ENCODE peak calls at places on chromosomes 11 and 22, in four cellular contexts. T is AG04450, G is stomach, F is HCT116. W is an unnamed sample.

GRCh38 chr11:68840661-68841653 is 759 bp downstream of the CPT1A start:
- DNase-seq in T (no peak), G (peak; percentile 82), F (no peak), W (peak; percentile 61)

GRCh38 chr11:66002648-66003225 is 434 bp downstream of the BANF1 start:
- DNase-seq in T (no peak), G (peak; percentile 70), F (no peak), W (peak; percentile 86)

GRCh38 chr22:37518509-37519267 is 527 bp downstream of the CARD10 start:
- DNase-seq in T (no peak), G (no peak), F (no peak), W (no peak)

GRCh38 chr11:69437001-69437875 is 44.2 kb upstream of the LINC01488 start:
- DNase-seq in T (no peak), G (no peak), F (no peak), W (no peak)

GRCh38 chr22:20776624-20777405 is 2.9 kb downstream of the SERPIND1 start:
- DNase-seq in T (no peak), G (no peak), F (no peak), W (no peak)

GRCh38 chr11:72227316-72228228 is 3.0 kb downstream of the INPPL1 start:
- DNase-seq in T (no peak), G (peak; percentile 27), F (no peak), W (peak; percentile 15)

GRCh38 chr11:66242085-66242765 is 26.2 kb upstream of the RAB1B start:
- DNase-seq in T (no peak), G (no peak), F (no peak), W (no peak)

GRCh38 chr11:67615455-67616430 is 9.0 kb downstream of the NDUFV1 start:
- DNase-seq in T (no peak), G (peak; percentile 62), F (peak; percentile 41), W (peak; percentile 35)

GRCh38 chr11:12842933-12843636 is 166.0 kb upstream of the RASSF10 start:
- DNase-seq in T (no peak), G (no peak), F (no peak), W (no peak)

GRCh38 chr22:50600541-50600940 is at the start of gene MAPK8IP2:
- DNase-seq in T (no peak), G (no peak), F (no peak), W (no peak)

GRCh38 chr11:128424867-128425285 is 162.5 kb downstream of the ETS1 start:
- DNase-seq in T (no peak), G (peak; percentile 35), F (no peak), W (peak; percentile 19)

GRCh38 chr11:118528511-118528910 is 1.2 kb downstream of the TTC36 start:
- DNase-seq in T (no peak), G (no peak), F (no peak), W (no peak)

GRCh38 chr11:118526688-118527087 is 586 bp upstream of the TTC36 start:
- DNase-seq in T (no peak), G (no peak), F (no peak), W (no peak)

GRCh38 chr11:118529584-118530175 is 1.3 kb upstream of the TMEM25 start:
- DNase-seq in T (no peak), G (no peak), F (no peak), W (no peak)

GRCh38 chr11:118524757-118525465 is 2.4 kb upstream of the TTC36 start:
- DNase-seq in T (no peak), G (no peak), F (no peak), W (no peak)

DNA sequence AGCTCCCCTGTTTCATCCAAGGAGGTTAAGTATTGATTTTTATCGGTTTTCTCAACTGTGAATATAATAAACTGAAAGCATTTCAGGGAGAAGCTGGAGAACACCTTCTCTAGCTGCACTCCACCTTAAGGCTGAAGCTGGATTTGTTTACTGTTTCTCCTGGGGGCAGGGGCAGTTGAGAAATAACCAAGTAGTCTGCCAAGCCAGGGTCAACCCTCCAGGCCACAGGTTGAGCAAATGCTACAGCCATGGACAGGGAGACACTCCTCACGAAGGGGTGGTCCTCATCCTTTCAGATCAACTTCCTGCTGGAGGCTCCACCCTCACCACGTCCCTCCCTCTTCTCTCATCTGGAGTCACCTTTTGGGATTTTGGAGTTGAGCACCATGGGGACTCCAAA is at the start of gene TTC36:
- DNase-seq in T (no peak), G (no peak), F (no peak), W (no peak)
- TF ChIP-seq CTCF in T (no peak), G (no peak), F (no peak), W (no peak)

GRCh38 chr11:93686226-93686625 is 24.7 kb downstream of the CEP295 start:
- DNase-seq in T (no peak), G (no peak), F (no peak), W (no peak)

GRCh38 chr11:93685196-93685595 is 23.7 kb downstream of the CEP295 start:
- DNase-seq in T (no peak), G (no peak), F (no peak), W (no peak)

GRCh38 chr11:93689166-93689734 is 27.8 kb downstream of the CEP295 start:
- DNase-seq in T (no peak), G (no peak), F (no peak), W (no peak)

DNA sequence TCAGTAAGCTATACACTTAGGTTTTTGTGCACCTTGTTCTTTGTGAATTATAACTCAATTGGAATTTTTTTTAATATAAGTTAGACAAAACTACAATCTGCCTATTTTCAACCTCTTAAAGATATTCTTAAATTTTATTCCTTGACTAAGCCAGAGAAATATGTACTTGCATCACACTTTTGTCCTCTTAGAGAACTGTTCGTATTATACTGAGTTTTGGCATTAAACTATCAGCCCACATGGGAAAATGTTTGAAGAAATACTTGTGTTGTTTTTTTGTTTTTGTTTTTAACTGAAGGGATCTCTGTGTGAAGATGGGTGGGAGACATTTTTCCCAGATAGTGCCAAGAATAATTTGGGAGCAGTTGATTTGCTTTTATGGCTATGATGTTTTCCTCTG is 25.3 kb downstream of the CEP295 start:
- DNase-seq in T (no peak), G (no peak), F (no peak), W (no peak)
- H3K27ac ChIP-seq in T (no peak overlapping the region), G (no peak overlapping the region), F (no peak overlapping the region), W (peak overlapping the region; percentile 32)

DNA sequence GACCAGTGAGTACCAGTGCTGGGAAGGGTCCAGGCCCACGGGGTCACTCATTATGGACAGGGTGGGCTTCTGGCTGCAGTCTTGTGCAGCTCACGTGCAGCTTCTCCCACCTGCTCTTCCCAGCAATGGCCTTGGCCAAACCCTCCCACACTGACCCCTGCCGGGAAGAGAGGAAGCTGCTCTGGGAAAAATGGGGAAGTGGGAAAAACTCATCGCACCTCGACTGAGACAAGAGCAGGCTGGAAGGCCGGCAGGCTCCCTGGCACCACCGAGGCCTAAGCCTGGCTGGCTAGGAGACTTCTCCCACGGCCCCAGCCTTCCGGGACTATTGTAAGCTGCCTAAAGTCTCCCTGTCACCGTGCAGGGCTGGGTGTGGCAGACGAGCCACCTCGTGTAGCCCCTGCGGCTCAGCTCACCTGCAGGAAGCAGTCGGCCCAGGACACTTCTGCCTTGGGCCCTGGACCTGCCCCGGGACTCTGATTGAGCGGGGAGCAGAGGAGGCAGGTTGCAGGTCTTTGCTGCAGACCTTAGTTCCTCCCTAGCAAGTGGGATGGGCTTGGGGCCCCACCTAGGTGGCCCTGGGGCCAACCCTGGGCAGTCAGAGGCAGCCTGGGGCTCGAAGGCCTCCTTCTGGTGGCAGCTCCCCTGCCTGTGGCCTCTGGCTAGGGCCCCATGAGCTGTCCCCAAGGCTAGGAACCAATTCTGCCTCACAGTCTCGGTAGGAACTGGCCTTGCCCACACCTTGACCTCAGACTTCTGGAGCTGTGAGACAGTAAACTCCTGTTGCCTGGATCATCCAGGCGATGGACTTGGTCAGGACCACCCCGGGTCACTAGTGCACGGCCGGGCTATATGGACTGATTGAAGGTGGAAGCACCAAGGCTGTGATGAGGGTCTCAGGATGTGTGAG is 23.1 kb downstream of the MRGPRG start:
- DNase-seq in T (no peak), G (no peak), F (peak; percentile 6), W (no peak)
- TF ChIP-seq CTCF in T (peak; percentile 62), G (peak; percentile 13), F (peak; percentile 75), W (no peak)

DNA sequence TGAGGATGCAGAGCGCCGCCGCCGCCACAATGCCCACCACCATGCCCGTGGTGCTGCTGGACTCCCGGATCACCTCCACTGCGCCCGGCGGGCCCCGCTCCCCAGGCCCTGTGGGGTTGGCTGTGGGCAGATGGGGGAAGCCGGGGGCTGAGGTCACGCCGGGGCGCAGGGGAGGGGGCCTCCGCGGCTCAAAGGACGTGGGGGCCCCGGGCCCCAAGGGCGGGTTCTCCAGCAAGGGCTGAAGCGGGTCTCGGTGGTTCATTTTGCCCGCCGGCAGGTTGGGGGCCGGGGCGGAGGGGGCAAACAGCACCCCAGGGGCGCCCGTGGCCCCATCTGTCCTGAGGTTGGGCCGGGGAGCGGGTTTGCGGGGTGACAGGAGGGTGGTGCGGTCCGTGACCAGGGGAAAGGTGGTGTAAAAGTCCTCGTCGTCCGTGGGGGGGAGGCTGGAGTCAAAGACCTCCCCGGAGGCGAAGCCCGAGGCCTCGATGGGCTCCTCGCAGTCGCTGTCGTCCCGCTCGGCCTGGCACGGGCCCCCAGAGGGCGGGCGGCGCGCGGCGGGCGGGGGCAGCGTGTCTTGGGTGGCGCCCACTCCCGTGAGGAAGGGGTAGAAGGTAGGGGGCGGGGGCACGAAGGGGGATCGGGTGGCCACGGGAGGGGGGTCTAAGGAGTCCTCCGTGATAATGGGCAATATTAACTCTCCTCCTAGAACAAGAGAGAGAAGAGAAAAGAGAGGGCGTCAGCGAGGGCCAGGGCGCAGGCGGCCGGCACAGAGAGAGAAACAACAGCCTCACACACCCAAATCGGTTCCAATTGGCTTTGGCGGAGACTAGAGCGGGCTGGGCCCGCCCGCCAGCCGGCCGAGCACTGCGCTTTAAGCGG is 16.6 kb downstream of the SLC22A12 start:
- DNase-seq in T (no peak), G (no peak), F (no peak), W (no peak)
- H3K27ac ChIP-seq in T (no peak overlapping the region), G (no peak overlapping the region), F (no peak overlapping the region), W (no peak overlapping the region)